ENCODE peak calls at places on chromosome 18, in five cellular contexts. L is tibial nerve, R is sigmoid colon, F is GM10248, P is HFF-Myc. Y is an unnamed sample.

GRCh38 chr18:24010673-24011072 is 3.9 kb upstream of the TTC39C start:
- DNase-seq in R (no peak), F (no peak), L (no peak), P (no peak), Y (no peak)

GRCh38 chr18:48885951-48886400 is 64.8 kb downstream of the SMAD7 start:
- DNase-seq in P (no peak), R (peak), L (no peak), F (no peak), Y (no peak)

GRCh38 chr18:65753520-65753919 is 2.7 kb downstream of the CDH7 start:
- DNase-seq in L (no peak), R (no peak), F (no peak), P (no peak), Y (peak)

GRCh38 chr18:54612237-54612636 is 21.2 kb downstream of the DYNAP start:
- DNase-seq in R (no peak), F (no peak), L (no peak), P (no peak), Y (no peak)

GRCh38 chr18:13381907-13382682 is 163.5 kb downstream of the LDLRAD4 start:
- DNase-seq in F (peak), P (peak), L (peak), R (peak), Y (no peak)

GRCh38 chr18:11752116-11752911 is 63.2 kb downstream of the GNAL start:
- DNase-seq in R (no peak), P (no peak), F (no peak), L (no peak), Y (peak)

GRCh38 chr18:11948852-11949523 is 32.3 kb upstream of the IMPA2 start:
- DNase-seq in R (no peak), P (no peak), L (no peak), F (no peak), Y (no peak)

GRCh38 chr18:45828917-45829811 is 3.7 kb downstream of the SIGLEC15 start:
- DNase-seq in P (no peak), L (no peak), R (no peak), F (no peak), Y (no peak)

GRCh38 chr18:8480506-8481328 is 128.5 kb upstream of the RAB12 start:
- DNase-seq in L (peak), F (no peak), R (peak), P (peak), Y (no peak)

GRCh38 chr18:44715841-44716240 is 35.2 kb downstream of the SETBP1 start:
- DNase-seq in F (no peak), P (no peak), L (no peak), R (no peak), Y (no peak)

GRCh38 chr18:13564579-13564978 is 161.8 kb downstream of the FAM210A start:
- DNase-seq in L (peak), R (no peak), P (no peak), F (no peak), Y (no peak)

GRCh38 chr18:63162271-63163014 is 157.1 kb downstream of the BCL2 start:
- DNase-seq in L (no peak), P (no peak), F (peak), R (no peak), Y (no peak)

GRCh38 chr18:61596296-61596695 is 263.1 kb downstream of the CDH20 start:
- DNase-seq in P (no peak), L (no peak), R (no peak), F (no peak), Y (no peak)

GRCh38 chr18:72898870-72899840 is 31.4 kb upstream of the NETO1 start:
- DNase-seq in L (no peak), P (no peak), R (no peak), F (no peak), Y (no peak)

GRCh38 chr18:24875761-24876160 is 415.3 kb downstream of the HRH4 start:
- DNase-seq in P (no peak), F (no peak), L (no peak), R (no peak), Y (no peak)

GRCh38 chr18:57547260-57547659 is 39.2 kb downstream of the FECH start:
- DNase-seq in L (no peak), R (no peak), F (no peak), P (no peak), Y (no peak)

GRCh38 chr18:42029100-42029499 is 74.1 kb downstream of the PIK3C3 start:
- DNase-seq in L (no peak), F (no peak), P (no peak), R (no peak), Y (no peak)

GRCh38 chr18:48688961-48689360 is 150.1 kb downstream of the CTIF start:
- DNase-seq in L (no peak), F (no peak), P (no peak), R (no peak), Y (no peak)

GRCh38 chr18:73340135-73340934 is 472.5 kb upstream of the NETO1 start:
- DNase-seq in R (no peak), L (no peak), P (no peak), F (no peak), Y (no peak)

GRCh38 chr18:48866028-48866733 is 84.6 kb downstream of the SMAD7 start:
- DNase-seq in F (no peak), R (peak), P (peak), L (no peak), Y (no peak)

GRCh38 chr18:58496937-58497336 is 132.0 kb downstream of the ALPK2 start:
- DNase-seq in R (no peak), L (no peak), F (no peak), P (no peak), Y (no peak)

GRCh38 chr18:48566588-48566987 is 27.8 kb downstream of the CTIF start:
- DNase-seq in L (no peak), P (no peak), F (no peak), R (no peak), Y (no peak)

GRCh38 chr18:4871197-4871596 is 325.9 kb downstream of the AKAIN1 start:
- DNase-seq in P (no peak), F (no peak), R (no peak), L (no peak), Y (no peak)

GRCh38 chr18:22946841-22947240 is 13.7 kb downstream of the RBBP8 start:
- DNase-seq in P (no peak), F (no peak), R (no peak), L (no peak), Y (no peak)

GRCh38 chr18:57251747-57252146 is 100.6 kb upstream of the ST8SIA3 start:
- DNase-seq in L (no peak), F (no peak), R (no peak), P (no peak), Y (no peak)

GRCh38 chr18:7822435-7823425 is 255.6 kb downstream of the PTPRM start:
- DNase-seq in F (no peak), L (no peak), P (no peak), R (no peak), Y (no peak)

GRCh38 chr18:3044931-3045698 is 32.2 kb upstream of the LPIN2 start:
- DNase-seq in P (no peak), R (no peak), F (no peak), L (peak), Y (peak)

GRCh38 chr18:51194604-51195003 is 2.9 kb downstream of the MEX3C start:
- DNase-seq in P (no peak), L (no peak), F (no peak), R (no peak), Y (no peak)

GRCh38 chr18:5238371-5238758 is 41.3 kb upstream of the AKAIN1 start:
- DNase-seq in P (no peak), L (peak), F (peak), R (peak), Y (peak)

GRCh38 chr18:57813245-57813644 is 10.1 kb upstream of the ATP8B1 start:
- DNase-seq in F (no peak), P (peak), R (no peak), L (no peak), Y (no peak)

GRCh38 chr18:30280861-30281470 is 761.6 kb downstream of the DSC3 start:
- DNase-seq in P (peak), F (no peak), L (peak), R (no peak), Y (no peak)

GRCh38 chr18:80181642-80182461 is 65.5 kb downstream of the PARD6G start:
- DNase-seq in R (no peak), P (no peak), F (no peak), L (no peak), Y (no peak)

GRCh38 chr18:398866-399637 is 101.4 kb downstream of the COLEC12 start:
- DNase-seq in F (no peak), R (no peak), P (no peak), L (no peak), Y (no peak)

GRCh38 chr18:12625242-12625641 is 32.7 kb downstream of the SPIRE1 start:
- DNase-seq in F (no peak), L (no peak), P (no peak), R (no peak), Y (no peak)

GRCh38 chr18:79571221-79572092 is 108.1 kb upstream of the CTDP1 start:
- DNase-seq in F (no peak), P (no peak), L (no peak), R (peak), Y (peak)

DNA sequence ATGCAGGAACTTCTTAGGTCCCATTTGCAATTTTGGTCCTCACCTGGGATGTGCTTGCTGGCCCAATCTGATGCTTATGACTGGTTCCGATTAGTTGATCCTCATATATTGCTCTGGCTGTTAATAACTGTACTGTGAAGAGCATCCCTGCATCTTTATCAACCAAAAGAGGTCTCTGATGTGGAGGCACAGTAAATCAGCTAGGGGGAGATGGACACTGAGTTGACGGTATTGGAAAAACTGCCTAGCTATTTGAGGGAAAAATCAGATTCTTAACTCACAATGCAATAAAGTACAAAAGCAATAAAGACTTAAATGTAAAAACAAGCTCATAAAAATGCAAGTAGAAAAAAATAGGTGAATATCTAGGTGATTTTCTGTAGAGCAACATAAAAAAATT is 188.0 kb upstream of the TCF4 start:
- DNase-seq in R (no peak), L (no peak), F (no peak), P (no peak), Y (no peak)
- TF ChIP-seq CTCF in R (no peak), L (no peak), F (no peak), P (no peak), Y (no peak)

DNA sequence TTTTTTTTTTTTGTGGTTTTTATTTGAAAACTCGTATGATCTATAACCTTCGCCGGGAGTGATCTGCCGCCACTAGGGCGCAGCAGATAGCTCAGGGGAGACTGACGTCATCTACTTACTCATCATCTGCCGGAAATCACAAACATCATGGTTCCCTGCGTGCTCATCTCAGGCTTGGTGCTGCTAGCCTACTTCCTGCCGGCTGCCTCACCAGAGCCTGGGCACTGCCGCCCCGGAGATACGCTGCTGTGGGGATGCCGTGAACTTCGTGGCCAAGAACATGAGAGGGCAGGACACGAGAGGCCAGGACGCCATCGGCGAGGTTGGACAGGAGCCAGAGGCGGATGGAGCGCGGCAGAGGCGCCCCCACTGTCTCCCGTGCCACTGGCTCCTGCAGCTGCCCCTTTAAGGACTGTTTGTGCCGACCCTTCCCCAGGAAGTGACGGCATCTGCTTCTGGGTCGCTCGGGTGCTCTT is 68.8 kb downstream of the DOK6 start:
- DNase-seq in L (no peak), R (peak), P (peak), F (no peak), Y (no peak)
- TF ChIP-seq CTCF in L (no peak), R (no peak), P (peak), F (peak), Y (no peak)

DNA sequence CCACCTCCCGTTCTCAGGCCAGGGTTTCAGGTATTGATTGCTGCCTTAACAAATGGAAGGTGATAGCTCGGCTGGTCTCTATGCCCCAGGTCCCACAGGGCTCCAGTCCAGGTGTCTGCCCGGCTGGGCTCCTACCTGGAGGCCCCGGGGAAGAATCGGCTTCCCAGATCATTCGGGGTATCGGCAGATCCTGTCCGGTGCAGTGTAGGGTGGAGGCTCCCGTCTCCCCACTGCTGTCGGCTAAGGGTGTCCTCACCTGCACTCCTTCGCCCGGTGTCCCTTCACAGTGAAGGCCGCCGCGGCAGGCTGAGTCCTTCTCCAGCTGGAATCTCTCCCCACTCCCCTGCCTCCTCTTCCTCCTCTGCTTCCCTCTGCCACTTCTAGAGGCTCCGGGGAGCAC is 573.9 kb upstream of the SALL3 start:
- DNase-seq in F (no peak), R (no peak), P (no peak), L (no peak), Y (peak)
- TF ChIP-seq CTCF in F (no peak), R (no peak), P (no peak), L (no peak), Y (no peak)

GRCh38 chr18:74459877-74460276 is 2.8 kb upstream of the DIPK1C start:
- DNase-seq in P (no peak), R (no peak), L (peak), F (no peak), Y (no peak)
- TF ChIP-seq CTCF in P (peak), R (no peak), L (peak), F (no peak), Y (peak)

GRCh38 chr18:59718108-59719057 is 21.2 kb upstream of the CCBE1 start:
- DNase-seq in R (no peak), L (no peak), F (no peak), P (peak), Y (no peak)

GRCh38 chr18:59717291-59717690 is 20.1 kb upstream of the CCBE1 start:
- DNase-seq in P (no peak), R (no peak), L (no peak), F (no peak), Y (no peak)

GRCh38 chr18:59715445-59715844 is 18.2 kb upstream of the CCBE1 start:
- DNase-seq in R (no peak), P (no peak), F (no peak), L (no peak), Y (no peak)

GRCh38 chr18:59712311-59712710 is 15.1 kb upstream of the CCBE1 start:
- DNase-seq in L (no peak), F (no peak), R (no peak), P (no peak), Y (no peak)

DNA sequence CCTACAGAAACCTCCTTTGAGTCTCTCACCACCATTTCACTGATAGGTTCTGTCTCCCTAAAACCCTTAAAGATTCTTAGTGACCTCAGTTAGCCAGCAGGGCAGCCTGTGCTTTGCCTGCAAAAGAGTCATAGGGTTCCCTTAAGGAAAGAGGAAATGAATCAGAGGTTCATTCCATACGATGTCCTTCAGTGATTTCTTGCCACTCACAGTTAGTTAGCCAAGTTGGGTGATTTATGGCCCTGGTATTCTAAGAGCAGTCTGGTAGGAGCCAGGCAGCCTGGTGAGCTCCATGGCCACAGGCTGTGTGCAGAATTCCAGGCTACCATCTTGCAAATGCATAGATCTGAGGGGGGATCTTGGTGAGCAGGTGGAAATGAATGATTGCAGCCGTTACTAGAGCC is 18.7 kb upstream of the CCBE1 start:
- DNase-seq in F (no peak), P (peak), R (no peak), L (no peak), Y (no peak)
- TF ChIP-seq CTCF in F (no peak), P (no peak), R (no peak), L (no peak), Y (no peak)

GRCh38 chr18:52462853-52463252 is 122.9 kb downstream of the DCC start:
- DNase-seq in P (no peak), F (no peak), R (no peak), L (no peak), Y (no peak)
- TF ChIP-seq CTCF in P (no peak), F (no peak), R (no peak), L (no peak), Y (no peak)

GRCh38 chr18:9788860-9789259 is 80.8 kb downstream of the RAB31 start:
- DNase-seq in P (no peak), F (no peak), R (no peak), L (no peak), Y (no peak)

GRCh38 chr18:9788140-9788539 is 80.0 kb downstream of the RAB31 start:
- DNase-seq in R (no peak), F (no peak), L (no peak), P (no peak), Y (no peak)

GRCh38 chr18:9796933-9797549 is 88.7 kb upstream of the TXNDC2 start:
- DNase-seq in R (no peak), L (peak), F (no peak), P (no peak), Y (no peak)

GRCh38 chr18:9790261-9790660 is 82.2 kb downstream of the RAB31 start:
- DNase-seq in P (no peak), L (no peak), R (no peak), F (no peak), Y (no peak)

DNA sequence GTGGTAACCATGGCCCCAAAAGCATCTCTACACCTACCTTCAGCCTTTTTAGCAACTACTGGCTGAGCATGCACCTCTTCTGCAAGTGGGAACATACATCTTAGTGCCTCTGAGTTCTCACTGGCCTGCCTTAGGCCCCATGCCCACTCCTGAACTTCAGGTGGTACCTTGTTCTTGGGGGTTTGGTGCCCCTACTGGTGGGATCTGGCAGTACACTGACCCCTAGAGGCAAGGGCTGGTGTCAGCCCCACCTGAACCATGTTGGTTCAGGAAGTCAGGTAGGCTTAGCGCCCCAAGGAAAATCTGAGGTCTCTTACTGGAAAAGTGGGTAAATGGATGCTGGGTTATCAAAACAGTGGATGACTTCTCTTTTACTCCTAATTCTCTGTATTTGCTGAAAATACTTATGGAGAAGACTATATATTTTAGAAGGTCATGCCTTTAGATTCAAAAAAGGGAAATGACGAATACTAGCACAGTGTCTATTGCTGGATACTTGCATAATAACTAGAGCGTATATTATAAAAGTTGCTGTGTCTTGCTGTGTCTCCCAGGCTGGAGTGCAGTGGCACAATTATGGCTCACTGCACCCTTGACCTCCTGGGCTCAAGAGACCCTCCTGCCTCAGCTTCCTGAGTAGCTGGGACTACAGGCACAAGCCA is 84.6 kb downstream of the RAB31 start:
- DNase-seq in P (no peak), L (no peak), F (peak), R (no peak), Y (no peak)
- TF ChIP-seq CTCF in P (peak), L (peak), F (peak), R (peak), Y (peak)

GRCh38 chr18:36420826-36421225 is 123.3 kb downstream of the FHOD3 start:
- DNase-seq in P (no peak), F (no peak), L (no peak), R (no peak), Y (no peak)

GRCh38 chr18:36424741-36425142 is 127.2 kb downstream of the FHOD3 start:
- DNase-seq in P (no peak), F (no peak), L (no peak), R (no peak), Y (no peak)

GRCh38 chr18:36415606-36416005 is 118.1 kb downstream of the FHOD3 start:
- DNase-seq in P (no peak), F (no peak), R (no peak), L (no peak), Y (no peak)

GRCh38 chr18:36419188-36419912 is 121.8 kb downstream of the FHOD3 start:
- DNase-seq in F (no peak), L (no peak), R (no peak), P (peak), Y (no peak)

GRCh38 chr18:36419913-36420531 is 122.5 kb downstream of the FHOD3 start:
- DNase-seq in L (no peak), P (no peak), F (no peak), R (no peak), Y (no peak)
- TF ChIP-seq CTCF in L (no peak), P (no peak), F (no peak), R (no peak), Y (no peak)